ENCODE peak calls at places on chromosomes 2 and 18, in five cellular contexts. One of them, this sample, is unnamed. For H3K36me3, the result is how much of the 10 kb centered on the place peaks cover.

GRCh38 chr2:95757988-95758387 is 166.2 kb downstream of the TRIM43 start:
- DNase-seq in aorta: no peak
- DNase-seq in bronchial epithelial cell: no peak
- DNase-seq in gastrocnemius medialis: no peak
- DNase-seq in brain microvascular endothelial cell: no peak
- DNase-seq in this sample: no peak

GRCh38 chr2:215906458-215906857 is 106.9 kb downstream of the MREG start:
- DNase-seq in aorta: no peak
- DNase-seq in bronchial epithelial cell: no peak
- DNase-seq in gastrocnemius medialis: no peak
- DNase-seq in brain microvascular endothelial cell: no peak
- DNase-seq in this sample: no peak

GRCh38 chr2:234091432-234091879 is 41.0 kb downstream of the SPP2 start:
- DNase-seq in aorta: no peak
- DNase-seq in bronchial epithelial cell: peak
- DNase-seq in gastrocnemius medialis: no peak
- DNase-seq in brain microvascular endothelial cell: no peak
- DNase-seq in this sample: no peak

GRCh38 chr2:202270487-202270886 is 4.9 kb downstream of the NOP58 start:
- DNase-seq in aorta: no peak
- DNase-seq in bronchial epithelial cell: no peak
- DNase-seq in gastrocnemius medialis: no peak
- DNase-seq in brain microvascular endothelial cell: no peak
- DNase-seq in this sample: no peak

GRCh38 chr2:138333677-138334076 is 167.9 kb upstream of the SPOPL start:
- DNase-seq in aorta: no peak
- DNase-seq in bronchial epithelial cell: no peak
- DNase-seq in gastrocnemius medialis: no peak
- DNase-seq in brain microvascular endothelial cell: no peak
- DNase-seq in this sample: no peak

GRCh38 chr2:223633656-223634055 is 31.5 kb upstream of the SCG2 start:
- DNase-seq in aorta: no peak
- DNase-seq in bronchial epithelial cell: no peak
- DNase-seq in gastrocnemius medialis: no peak
- DNase-seq in brain microvascular endothelial cell: no peak
- DNase-seq in this sample: no peak

GRCh38 chr2:39996653-39997080 is 217.6 kb upstream of the THUMPD2 start:
- DNase-seq in aorta: no peak
- DNase-seq in bronchial epithelial cell: peak
- DNase-seq in gastrocnemius medialis: no peak
- DNase-seq in brain microvascular endothelial cell: peak
- DNase-seq in this sample: peak

GRCh38 chr18:32237024-32237423 is 47.2 kb downstream of the MEP1B start:
- DNase-seq in aorta: no peak
- DNase-seq in bronchial epithelial cell: peak
- DNase-seq in gastrocnemius medialis: no peak
- DNase-seq in brain microvascular endothelial cell: no peak
- DNase-seq in this sample: no peak

GRCh38 chr2:59896499-59896898 is 657.0 kb downstream of the BCL11A start:
- DNase-seq in aorta: no peak
- DNase-seq in bronchial epithelial cell: peak
- DNase-seq in gastrocnemius medialis: no peak
- DNase-seq in brain microvascular endothelial cell: no peak
- DNase-seq in this sample: no peak

GRCh38 chr2:99707592-99707991 is 217.8 kb upstream of the REV1 start:
- DNase-seq in aorta: no peak
- DNase-seq in bronchial epithelial cell: no peak
- DNase-seq in gastrocnemius medialis: no peak
- DNase-seq in brain microvascular endothelial cell: no peak
- DNase-seq in this sample: peak

GRCh38 chr2:216242365-216242764 is 129.9 kb downstream of the MARCHF4 start:
- DNase-seq in aorta: no peak
- DNase-seq in bronchial epithelial cell: no peak
- DNase-seq in gastrocnemius medialis: no peak
- DNase-seq in brain microvascular endothelial cell: no peak
- DNase-seq in this sample: no peak

GRCh38 chr2:196586511-196586991 is 53.0 kb upstream of the CCDC150 start:
- DNase-seq in aorta: no peak
- DNase-seq in bronchial epithelial cell: peak
- DNase-seq in gastrocnemius medialis: no peak
- DNase-seq in brain microvascular endothelial cell: peak
- DNase-seq in this sample: peak

GRCh38 chr2:65388051-65388531 is 44.3 kb downstream of the SPRED2 start:
- DNase-seq in aorta: no peak
- DNase-seq in bronchial epithelial cell: peak
- DNase-seq in gastrocnemius medialis: no peak
- DNase-seq in brain microvascular endothelial cell: no peak
- DNase-seq in this sample: no peak

GRCh38 chr2:65387017-65387416 is 45.4 kb downstream of the SPRED2 start:
- DNase-seq in aorta: no peak
- DNase-seq in bronchial epithelial cell: no peak
- DNase-seq in gastrocnemius medialis: no peak
- DNase-seq in brain microvascular endothelial cell: no peak
- DNase-seq in this sample: no peak

GRCh38 chr2:65388626-65389390 is 43.6 kb downstream of the SPRED2 start:
- DNase-seq in aorta: no peak
- DNase-seq in bronchial epithelial cell: peak
- DNase-seq in gastrocnemius medialis: no peak
- DNase-seq in brain microvascular endothelial cell: no peak
- DNase-seq in this sample: no peak

GRCh38 chr2:65390134-65390533 is 42.3 kb downstream of the SPRED2 start:
- DNase-seq in aorta: no peak
- DNase-seq in bronchial epithelial cell: no peak
- DNase-seq in gastrocnemius medialis: no peak
- DNase-seq in brain microvascular endothelial cell: no peak
- DNase-seq in this sample: no peak

DNA sequence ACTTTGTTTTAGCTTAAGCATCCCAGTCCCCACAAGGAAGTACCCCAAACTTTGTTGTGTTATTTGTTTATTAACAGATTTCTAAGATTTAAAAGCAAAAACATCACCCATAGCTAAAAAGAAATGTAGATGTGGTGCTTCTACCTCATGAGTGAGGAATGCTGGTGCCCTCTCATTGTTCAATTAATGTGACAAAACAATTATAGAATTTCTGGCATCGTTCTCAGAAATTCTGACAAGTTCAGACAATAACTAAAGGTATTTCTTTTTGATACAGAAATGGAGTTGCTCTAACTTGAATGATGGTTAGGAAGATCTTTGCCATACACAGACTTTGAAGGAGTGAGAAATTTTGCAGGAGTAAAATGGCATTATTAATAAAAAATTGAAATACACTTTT is 42.9 kb downstream of the SPRED2 start:
- DNase-seq in aorta: no peak
- DNase-seq in bronchial epithelial cell: peak
- DNase-seq in gastrocnemius medialis: no peak
- DNase-seq in brain microvascular endothelial cell: no peak
- DNase-seq in this sample: no peak
- H3K4me3 ChIP-seq in aorta: no peak
- H3K4me3 ChIP-seq in bronchial epithelial cell: no peak
- H3K4me3 ChIP-seq in gastrocnemius medialis: no peak
- H3K4me3 ChIP-seq in brain microvascular endothelial cell: no peak
- H3K4me3 ChIP-seq in this sample: no peak

GRCh38 chr2:88574445-88574844 is 52.8 kb downstream of the EIF2AK3 start:
- DNase-seq in aorta: no peak
- DNase-seq in bronchial epithelial cell: no peak
- DNase-seq in gastrocnemius medialis: no peak
- DNase-seq in brain microvascular endothelial cell: no peak
- DNase-seq in this sample: no peak

GRCh38 chr2:88582030-88582429 is 45.2 kb downstream of the EIF2AK3 start:
- DNase-seq in aorta: no peak
- DNase-seq in bronchial epithelial cell: peak
- DNase-seq in gastrocnemius medialis: no peak
- DNase-seq in brain microvascular endothelial cell: no peak
- DNase-seq in this sample: no peak

GRCh38 chr2:88575051-88575450 is 52.2 kb downstream of the EIF2AK3 start:
- DNase-seq in aorta: no peak
- DNase-seq in bronchial epithelial cell: no peak
- DNase-seq in gastrocnemius medialis: no peak
- DNase-seq in brain microvascular endothelial cell: no peak
- DNase-seq in this sample: no peak

GRCh38 chr2:88575630-88576029 is 51.6 kb downstream of the EIF2AK3 start:
- DNase-seq in aorta: no peak
- DNase-seq in bronchial epithelial cell: no peak
- DNase-seq in gastrocnemius medialis: no peak
- DNase-seq in brain microvascular endothelial cell: no peak
- DNase-seq in this sample: no peak

GRCh38 chr2:88580088-88580487 is 47.2 kb downstream of the EIF2AK3 start:
- DNase-seq in aorta: no peak
- DNase-seq in bronchial epithelial cell: no peak
- DNase-seq in gastrocnemius medialis: no peak
- DNase-seq in brain microvascular endothelial cell: no peak
- DNase-seq in this sample: no peak
- H3K36me3 ChIP-seq in aorta: under half
- H3K36me3 ChIP-seq in bronchial epithelial cell: under half
- H3K36me3 ChIP-seq in gastrocnemius medialis: half or more
- H3K36me3 ChIP-seq in brain microvascular endothelial cell: under half
- H3K36me3 ChIP-seq in this sample: under half

DNA sequence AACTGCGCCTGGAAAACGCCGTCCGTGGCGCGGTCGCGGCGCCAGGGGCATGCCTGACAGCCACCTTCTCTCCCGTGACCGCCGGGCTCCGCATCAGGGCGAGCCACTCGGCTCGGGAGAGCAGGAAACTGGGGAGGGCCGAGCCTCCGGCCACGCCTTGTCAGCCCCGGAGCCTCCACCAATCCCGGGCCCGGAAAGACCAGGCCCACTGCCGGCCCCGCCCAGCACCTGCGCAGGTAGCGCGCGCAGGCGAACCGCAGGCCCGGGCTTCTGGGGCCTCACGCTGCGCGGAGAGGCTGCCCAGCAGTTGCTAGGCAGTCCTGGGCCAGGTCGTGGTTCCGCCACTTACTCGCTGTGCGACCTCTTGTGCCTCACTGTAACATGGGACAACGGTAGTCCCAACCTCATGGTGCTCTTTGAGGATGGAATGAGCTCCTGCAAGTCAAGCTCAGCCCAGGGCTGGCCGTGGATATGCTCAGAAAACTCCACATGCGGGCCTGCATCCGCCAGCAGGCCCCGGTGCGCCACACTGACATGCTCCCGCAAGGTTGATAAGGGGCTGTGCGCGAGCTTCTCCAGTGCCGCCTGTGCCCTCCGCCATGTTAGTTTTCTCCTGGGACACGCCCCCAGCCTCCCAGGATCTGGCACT is 97.1 kb downstream of the INHBB start:
- DNase-seq in aorta: peak
- DNase-seq in bronchial epithelial cell: peak
- DNase-seq in gastrocnemius medialis: no peak
- DNase-seq in brain microvascular endothelial cell: no peak
- DNase-seq in this sample: no peak
- H3K4me3 ChIP-seq in aorta: no peak
- H3K4me3 ChIP-seq in bronchial epithelial cell: peak
- H3K4me3 ChIP-seq in gastrocnemius medialis: peak
- H3K4me3 ChIP-seq in brain microvascular endothelial cell: peak
- H3K4me3 ChIP-seq in this sample: no peak

GRCh38 chr2:30255026-30255425 is 23.7 kb downstream of the LBH start:
- DNase-seq in aorta: no peak
- DNase-seq in bronchial epithelial cell: no peak
- DNase-seq in gastrocnemius medialis: no peak
- DNase-seq in brain microvascular endothelial cell: no peak
- DNase-seq in this sample: no peak
- H3K36me3 ChIP-seq in aorta: under half
- H3K36me3 ChIP-seq in bronchial epithelial cell: under half
- H3K36me3 ChIP-seq in gastrocnemius medialis: under half
- H3K36me3 ChIP-seq in brain microvascular endothelial cell: under half
- H3K36me3 ChIP-seq in this sample: under half

GRCh38 chr2:230907361-230908093 is 17.5 kb downstream of the GPR55 start:
- DNase-seq in aorta: peak
- DNase-seq in bronchial epithelial cell: no peak
- DNase-seq in gastrocnemius medialis: no peak
- DNase-seq in brain microvascular endothelial cell: no peak
- DNase-seq in this sample: no peak
- H3K4me3 ChIP-seq in aorta: no peak
- H3K4me3 ChIP-seq in bronchial epithelial cell: no peak
- H3K4me3 ChIP-seq in gastrocnemius medialis: no peak
- H3K4me3 ChIP-seq in brain microvascular endothelial cell: no peak
- H3K4me3 ChIP-seq in this sample: no peak

This sample was measured in BJ.